ENCODE peak calls at places on chromosomes 4 and X, in eight cellular contexts. E, F, M, T, C, V, K and G are unnamed samples.
A peak's percentile ranks its signal among the peaks of the same experiment; 100 is the strongest.

GRCh38 chr4:152545088-152545487 is 9.2 kb upstream of the FBXW7 start:
- DNase-seq in E (no peak), T (no peak), C (no peak), F (no peak), M (no peak), V (no peak), K (no peak), G (no peak)

GRCh38 chr4:7183161-7183560 is 9.2 kb upstream of the SORCS2 start:
- DNase-seq in M (no peak), E (no peak), K (no peak), T (no peak), V (no peak), F (no peak), C (peak; percentile 40), G (no peak)

GRCh38 chr4:152935661-152936445 is at the start of gene FHDC1:
- DNase-seq in T (peak; percentile 71), E (no peak), M (no peak), V (peak; percentile 86), F (peak; percentile 84), K (peak; percentile 17), C (no peak), G (no peak)

GRCh38 chr4:167622481-167623240 is 388.4 kb upstream of the SPOCK3 start:
- DNase-seq in T (peak; percentile 83), V (peak; percentile 63), F (peak; percentile 57), K (peak; percentile 15), C (no peak), E (peak; percentile 2), M (peak; percentile 73), G (no peak)

GRCh38 chrX:65932173-65933084 is 107.5 kb downstream of the VSIG4 start:
- DNase-seq in F (no peak), V (no peak), T (no peak), E (no peak), M (no peak), C (no peak), K (no peak), G (no peak)

GRCh38 chr4:8144359-8144758 is 14.3 kb downstream of the ABLIM2 start:
- DNase-seq in V (no peak), F (no peak), M (no peak), E (no peak), T (peak; percentile 26), C (no peak), K (peak; percentile 70), G (no peak)

GRCh38 chr4:140865253-140865652 is 109.1 kb upstream of the TBC1D9 start:
- DNase-seq in V (no peak), T (no peak), F (no peak), C (no peak), M (no peak), E (no peak), K (no peak), G (no peak)

GRCh38 chrX:49059209-49060191 is 701 bp downstream of the CCDC120 start:
- DNase-seq in K (no peak), C (no peak), M (no peak), F (no peak), E (no peak), T (no peak), V (peak; percentile 57), G (no peak)

GRCh38 chr4:87353592-87353991 is 30.9 kb upstream of the HSD17B13 start:
- DNase-seq in V (peak; percentile 45), K (peak; percentile 33), C (no peak), E (no peak), T (peak; percentile 51), F (peak; percentile 61), M (peak; percentile 70), G (no peak)

GRCh38 chr4:61921890-61922289 is 721.8 kb downstream of the ADGRL3 start:
- DNase-seq in C (no peak), M (no peak), K (no peak), V (peak; percentile 3), E (no peak), F (no peak), T (no peak), G (no peak)

GRCh38 chrX:71910526-71911022 is at the start of gene NHSL2:
- DNase-seq in T (peak; percentile 65), E (no peak), V (no peak), K (peak; percentile 29), M (no peak), C (no peak), F (peak; percentile 50), G (no peak)

GRCh38 chr4:138804705-138805104 is 210.9 kb upstream of the NOCT start:
- DNase-seq in F (no peak), M (no peak), C (no peak), T (no peak), K (no peak), V (peak; percentile 81), E (no peak), G (no peak)

GRCh38 chr4:4585012-4585670 is 43.3 kb upstream of the STX18 start:
- DNase-seq in M (peak; percentile 64), V (no peak), F (no peak), C (peak; percentile 40), E (peak; percentile 65), K (no peak), T (no peak), G (no peak)

GRCh38 chr4:91826186-91826585 is 477.6 kb upstream of the GRID2 start:
- DNase-seq in E (no peak), T (no peak), V (no peak), K (no peak), F (no peak), M (peak; percentile 69), C (no peak), G (no peak)

GRCh38 chr4:115950806-115951205 is 837.4 kb upstream of the NDST4 start:
- DNase-seq in V (no peak), M (no peak), E (no peak), T (no peak), K (no peak), F (no peak), C (no peak), G (no peak)

GRCh38 chr4:115944146-115944905 is 830.9 kb upstream of the NDST4 start:
- DNase-seq in E (no peak), F (no peak), T (no peak), M (no peak), C (no peak), V (no peak), K (no peak), G (no peak)

DNA sequence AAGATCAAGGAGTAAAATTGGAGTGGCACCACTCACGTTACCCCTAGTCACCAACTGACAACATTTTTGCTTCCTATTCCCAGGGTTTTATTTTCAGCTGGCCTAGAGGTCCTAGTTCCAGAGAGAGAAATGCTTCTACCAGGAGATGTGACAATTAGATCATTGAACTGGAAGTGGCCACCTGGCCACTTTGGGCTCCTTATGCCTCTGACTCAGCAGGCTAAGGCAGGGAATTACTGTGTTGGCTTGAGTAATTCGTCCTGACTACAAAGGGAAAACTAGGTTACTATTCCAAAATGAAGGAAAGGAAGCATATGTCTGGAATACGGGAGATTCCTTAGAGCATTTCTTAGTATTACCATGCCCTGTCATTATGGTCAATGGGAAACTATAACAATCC is 831.6 kb upstream of the NDST4 start:
- DNase-seq in K (no peak), M (no peak), F (no peak), E (no peak), C (no peak), V (no peak), T (no peak), G (no peak)
- TF ChIP-seq CTCF in K (no peak), M (no peak), F (no peak), E (no peak), C (no peak), V (no peak), T (no peak), G (no peak)

GRCh38 chr4:1168291-1169031 is 3.9 kb downstream of the SPON2 start:
- DNase-seq in M (no peak), V (no peak), K (no peak), E (no peak), C (peak; percentile 86), T (no peak), F (no peak), G (no peak)

GRCh38 chr4:1169171-1169671 is 3.2 kb downstream of the SPON2 start:
- DNase-seq in M (no peak), T (no peak), V (no peak), K (no peak), C (no peak), E (no peak), F (no peak), G (no peak)

GRCh38 chr4:1170156-1170804 is 2.1 kb downstream of the SPON2 start:
- DNase-seq in V (no peak), K (no peak), C (peak; percentile 83), F (no peak), M (no peak), T (no peak), E (no peak), G (no peak)

GRCh38 chr4:1170805-1171305 is 1.5 kb downstream of the SPON2 start:
- DNase-seq in M (no peak), K (no peak), E (no peak), T (no peak), F (no peak), V (no peak), C (peak; percentile 85), G (no peak)

DNA sequence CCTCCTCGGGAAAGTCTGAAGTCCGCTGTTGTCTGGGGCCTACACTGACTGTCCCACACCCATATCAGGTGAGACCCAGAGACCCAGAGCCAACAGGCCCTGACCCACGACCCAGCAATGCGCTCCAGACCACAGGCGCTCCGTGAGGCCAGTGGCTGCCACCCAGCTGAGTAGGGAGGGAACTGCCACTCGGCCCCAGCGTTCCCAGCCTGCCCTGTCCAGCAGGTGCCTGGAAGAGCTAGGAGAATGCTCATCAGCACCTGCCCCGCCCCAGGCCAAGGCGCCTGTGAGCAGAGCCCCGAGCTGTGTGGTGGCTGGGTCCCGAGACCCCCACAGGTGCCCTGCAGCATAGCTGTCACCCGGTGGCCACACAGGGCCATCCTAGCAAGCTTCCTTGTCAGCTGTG is 2.7 kb downstream of the SPON2 start:
- DNase-seq in V (no peak), F (no peak), C (peak; percentile 81), E (no peak), M (no peak), K (no peak), T (no peak), G (no peak)
- TF ChIP-seq CTCF in V (no peak), F (no peak), C (no peak), E (no peak), M (no peak), K (no peak), T (no peak), G (no peak)

GRCh38 chr4:142875117-142875516 is 29.0 kb upstream of the INPP4B start:
- DNase-seq in T (no peak), K (no peak), E (no peak), V (peak; percentile 22), M (no peak), F (no peak), C (no peak), G (no peak)
- TF ChIP-seq CTCF in T (no peak), K (no peak), E (no peak), V (no peak), M (no peak), F (no peak), C (no peak), G (no peak)

GRCh38 chrX:76248901-76249300 is 76.0 kb downstream of the PBDC1 start:
- DNase-seq in E (no peak), M (no peak), V (no peak), C (no peak), T (no peak), F (no peak), K (no peak), G (no peak)

DNA sequence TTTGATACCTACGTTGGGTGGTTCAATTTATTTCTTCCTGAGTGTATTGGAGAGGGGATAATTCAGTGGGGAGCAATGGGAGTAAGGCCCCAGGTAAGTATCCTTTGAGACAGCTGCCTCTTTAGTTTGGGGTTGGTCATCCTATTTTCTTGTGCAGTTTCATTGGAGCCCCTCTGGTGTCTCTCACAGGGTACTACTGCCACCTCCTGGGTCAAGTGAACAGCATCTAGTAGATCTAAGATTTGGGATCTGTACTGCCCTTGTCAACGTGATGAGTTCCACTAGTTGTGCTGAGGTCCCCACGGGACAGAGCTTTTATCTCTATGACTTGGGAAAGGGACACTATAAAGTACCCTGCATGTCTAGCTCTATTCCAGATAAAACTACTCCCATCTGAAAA is 80.6 kb downstream of the PBDC1 start:
- DNase-seq in E (peak; percentile 1), C (no peak), T (peak; percentile 25), F (peak; percentile 52), V (peak; percentile 56), M (peak; percentile 55), K (no peak), G (peak; percentile 11)
- TF ChIP-seq CTCF in E (peak; percentile 37), C (no peak), T (no peak), F (peak; percentile 44), V (peak; percentile 32), M (peak; percentile 47), K (peak; percentile 44), G (peak; percentile 55)